ENCODE peak calls at places on chromosome 1, in four cellular contexts. T is Panc1, S is neuronal stem cell, A is K562. C is an unnamed sample.

GRCh38 chr1:236059011-236059410 is 5.9 kb downstream of the NID1 start:
- DNase-seq in T (no peak), A (no peak), S (no peak), C (no peak)

GRCh38 chr1:147215540-147215916 is 9.6 kb downstream of the FMO5 start:
- DNase-seq in T (no peak), S (no peak), A (no peak), C (no peak)

GRCh38 chr1:41387667-41388091 is 26.4 kb downstream of the FOXO6 start:
- DNase-seq in A (no peak), S (peak; percentile 61), T (no peak), C (no peak)

GRCh38 chr1:155181371-155182051 is 7.9 kb downstream of the TRIM46 start:
- DNase-seq in S (no peak), A (no peak), T (no peak), C (no peak)

GRCh38 chr1:205480349-205481278 is 23.9 kb upstream of the CDK18 start:
- DNase-seq in S (no peak), A (no peak), T (no peak), C (no peak)

GRCh38 chr1:244388961-244389360 is 62.7 kb downstream of the ADSS2 start:
- DNase-seq in S (no peak), T (no peak), A (no peak), C (peak; percentile 29)

GRCh38 chr1:99738858-99739465 is 27.5 kb downstream of the FRRS1 start:
- DNase-seq in A (no peak), T (no peak), S (no peak), C (no peak)

GRCh38 chr1:248343451-248343850 is 5.1 kb upstream of the OR14C36 start:
- DNase-seq in T (no peak), A (no peak), S (no peak), C (no peak)

GRCh38 chr1:69122373-69122772 is 445.3 kb upstream of the LRRC7 start:
- DNase-seq in S (no peak), T (no peak), A (no peak), C (no peak)

GRCh38 chr1:236471653-236472052 is 52.1 kb upstream of the LGALS8 start:
- DNase-seq in S (no peak), T (no peak), A (no peak), C (no peak)

GRCh38 chr1:231235526-231235925 is 5.5 kb upstream of the GNPAT start:
- DNase-seq in S (no peak), T (no peak), A (no peak), C (no peak)

GRCh38 chr1:203306970-203307541 is 1.7 kb downstream of the BTG2 start:
- DNase-seq in S (no peak), A (no peak), T (no peak), C (peak; percentile 64)

GRCh38 chr1:22611530-22611947 is 24.9 kb upstream of the C1QA start:
- DNase-seq in S (peak; percentile 80), T (no peak), A (peak; percentile 61), C (peak; percentile 71)

GRCh38 chr1:193019442-193020026 is 39.6 kb downstream of the UCHL5 start:
- DNase-seq in A (peak; percentile 24), S (peak; percentile 4), T (peak; percentile 17), C (peak; percentile 74)

GRCh38 chr1:84271452-84272273 is 29.8 kb upstream of the SAMD13 start:
- DNase-seq in A (no peak), S (no peak), T (no peak), C (peak; percentile 85)

GRCh38 chr1:53957231-53957818 is 11.2 kb downstream of the LRRC42 start:
- DNase-seq in S (no peak), A (peak; percentile 40), T (no peak), C (no peak)

GRCh38 chr1:203306089-203306969 is 1.0 kb downstream of the BTG2 start:
- DNase-seq in T (no peak), A (peak; percentile 86), S (no peak), C (peak; percentile 70)

GRCh38 chr1:29332204-29332603 is 95.9 kb downstream of the PTPRU start:
- DNase-seq in T (no peak), S (peak; percentile 23), A (peak; percentile 65), C (peak; percentile 82)

GRCh38 chr1:43285269-43285986 is at the start of gene C1orf210:
- DNase-seq in T (no peak), S (no peak), A (peak; percentile 63), C (no peak)

GRCh38 chr1:168833352-168833751 is 104.3 kb upstream of the DPT start:
- DNase-seq in S (no peak), T (no peak), A (no peak), C (no peak)

GRCh38 chr1:156926175-156926574 is 5.7 kb downstream of the LRRC71 start:
- DNase-seq in S (no peak), A (peak; percentile 61), T (no peak), C (no peak)

GRCh38 chr1:4396571-4396970 is 257.8 kb upstream of the AJAP1 start:
- DNase-seq in T (no peak), S (no peak), A (no peak), C (no peak)

GRCh38 chr1:4395676-4396075 is 258.7 kb upstream of the AJAP1 start:
- DNase-seq in T (no peak), A (no peak), S (no peak), C (no peak)

GRCh38 chr1:4397196-4397595 is 257.2 kb upstream of the AJAP1 start:
- DNase-seq in T (no peak), S (no peak), A (no peak), C (no peak)

GRCh38 chr1:4394366-4394765 is 260.0 kb upstream of the AJAP1 start:
- DNase-seq in S (no peak), T (no peak), A (no peak), C (no peak)

DNA sequence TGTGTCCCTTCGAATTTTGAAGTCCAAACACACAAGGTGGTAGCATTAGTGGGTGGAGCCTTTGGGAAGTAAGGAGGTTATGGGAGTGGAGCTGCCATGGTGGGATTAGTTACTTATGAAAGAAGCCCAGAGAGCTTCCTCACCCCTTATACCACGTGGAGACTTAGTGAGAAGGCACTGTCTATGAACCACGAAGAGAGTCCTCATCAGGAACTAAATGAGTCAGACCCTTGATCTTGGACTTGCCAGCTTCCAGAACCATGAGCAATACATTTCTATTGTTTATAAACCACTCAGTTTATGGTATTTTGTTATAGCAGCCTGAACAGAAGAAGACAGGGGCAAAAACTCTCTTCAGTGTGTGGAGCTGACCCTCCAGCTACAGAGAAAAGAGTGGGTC is 259.3 kb upstream of the AJAP1 start:
- DNase-seq in T (no peak), A (no peak), S (no peak), C (no peak)
- H3K9me3 ChIP-seq in T (peaks cover 2% of the 10 kb centered on the region), A (peaks cover 1% of the 10 kb centered on the region), S (peaks cover 2% of the 10 kb centered on the region), C (peaks cover 6% of the 10 kb centered on the region)

DNA sequence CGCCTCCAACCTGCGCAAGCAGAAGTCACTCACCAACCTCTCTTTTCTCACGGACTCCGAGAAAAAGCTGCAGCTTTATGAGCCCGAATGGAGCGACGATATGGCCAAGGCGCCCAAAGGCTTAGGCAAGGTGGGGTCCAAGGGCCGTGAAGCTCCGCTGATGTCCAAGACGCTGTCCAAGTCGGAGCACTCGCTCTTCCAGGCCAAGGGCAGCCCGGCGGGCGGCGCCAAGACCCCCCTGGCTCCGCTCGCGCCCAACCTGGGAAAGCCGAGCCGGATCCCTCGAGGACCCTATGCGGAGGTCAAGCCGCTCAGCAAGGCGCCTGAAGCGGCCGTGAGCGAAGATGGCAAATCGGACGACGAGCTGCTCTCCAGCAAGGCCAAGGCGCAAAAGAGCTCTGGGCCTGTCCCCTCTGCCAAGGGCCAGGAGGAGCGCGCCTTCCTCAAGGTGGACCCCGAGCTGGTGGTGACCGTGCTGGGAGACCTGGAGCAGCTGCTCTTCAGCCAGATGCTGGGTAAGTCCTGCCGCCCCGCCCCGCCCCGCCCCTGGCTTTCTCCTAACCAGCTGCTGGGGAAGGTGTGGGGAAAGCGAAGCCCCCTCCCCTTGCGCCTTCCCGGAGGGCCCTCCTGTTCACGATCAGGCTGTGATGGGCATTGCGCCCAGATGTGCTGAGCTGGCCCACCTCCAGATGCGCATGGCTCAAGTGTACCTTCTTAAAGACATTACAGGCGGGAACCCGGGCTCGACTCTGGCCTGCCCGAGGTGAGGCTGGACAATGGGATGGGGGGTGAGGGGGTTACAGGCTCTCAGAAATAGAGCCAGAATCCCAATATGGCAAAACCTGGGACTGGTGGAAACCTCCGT is 110.2 kb downstream of the NAV1 start:
- DNase-seq in A (peak; percentile 42), T (no peak), S (peak; percentile 29), C (no peak)
- H3K4me3 ChIP-seq in A (peak overlapping the region; percentile 42), T (peak overlapping the region; percentile 52), S (peak overlapping the region; percentile 77), C (no peak overlapping the region)

GRCh38 chr1:30379684-30380624 is 343.4 kb downstream of the MATN1 start:
- DNase-seq in A (peak; percentile 85), S (peak; percentile 75), T (peak; percentile 63), C (peak; percentile 91)

GRCh38 chr1:30377230-30378022 is 346.0 kb downstream of the MATN1 start:
- DNase-seq in S (no peak), T (no peak), A (no peak), C (no peak)

GRCh38 chr1:30378023-30378596 is 345.3 kb downstream of the MATN1 start:
- DNase-seq in S (no peak), A (no peak), T (no peak), C (no peak)

GRCh38 chr1:30380625-30380984 is 342.8 kb downstream of the MATN1 start:
- DNase-seq in A (no peak), T (no peak), S (no peak), C (no peak)

DNA sequence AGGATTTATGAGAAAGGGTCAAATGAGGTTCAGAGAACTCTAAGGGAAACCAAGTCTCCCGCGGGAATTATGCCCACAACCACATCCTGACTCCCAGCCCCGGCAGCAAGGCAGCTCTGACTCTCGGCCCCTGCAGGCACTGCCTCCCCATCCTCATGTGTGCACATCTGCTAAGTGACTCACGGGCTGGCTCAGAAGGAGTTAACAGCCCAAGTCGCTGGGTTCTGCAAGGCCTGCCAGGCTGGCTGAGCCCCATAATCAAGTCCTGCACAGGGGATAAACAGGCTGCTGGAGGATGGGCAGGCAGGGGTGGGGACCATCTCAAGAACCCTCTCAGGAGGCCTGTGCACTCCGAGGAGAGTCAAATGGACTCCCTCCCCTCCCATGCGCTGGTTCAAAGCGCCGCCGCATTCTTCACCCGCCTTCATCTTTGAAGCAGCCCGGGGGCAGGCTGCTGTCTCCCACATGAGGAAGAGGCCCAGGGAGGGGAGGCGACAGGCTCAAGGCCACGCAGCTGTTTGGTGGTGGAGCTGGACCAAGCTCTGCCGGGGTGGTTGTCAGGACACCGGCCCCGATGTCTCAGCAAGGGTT is 344.3 kb downstream of the MATN1 start:
- DNase-seq in A (no peak), S (no peak), T (no peak), C (no peak)
- H3K9me3 ChIP-seq in A (no peaks in the 10 kb centered on the region), S (no peaks in the 10 kb centered on the region), T (no peaks in the 10 kb centered on the region), C (no peaks in the 10 kb centered on the region)

DNA sequence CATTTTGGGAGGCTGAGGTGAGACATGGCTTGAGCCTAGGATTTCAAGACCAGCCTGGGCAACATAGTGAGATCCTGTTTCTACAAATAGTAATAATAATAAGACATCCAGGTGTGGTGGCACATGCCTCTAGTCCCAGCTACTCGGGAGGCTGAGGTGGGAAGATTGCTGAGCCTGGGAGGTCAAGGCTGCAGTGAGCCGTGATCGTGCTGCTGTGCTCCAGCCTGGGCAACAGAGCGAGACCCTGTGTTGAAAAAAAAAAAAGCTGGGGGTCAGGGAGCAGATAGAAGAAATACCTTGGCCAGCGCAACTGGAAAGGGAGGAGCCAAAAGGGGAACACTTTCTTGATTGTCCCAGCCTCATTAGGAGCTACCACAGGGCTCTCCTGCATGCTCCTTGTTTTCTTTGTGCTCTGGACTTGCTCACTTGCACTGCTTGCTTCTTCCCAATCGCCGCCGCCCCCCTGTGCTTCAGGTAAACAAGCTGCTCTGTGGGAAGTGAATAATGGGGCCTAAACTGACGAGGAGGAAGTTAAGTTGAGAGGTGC is 31.1 kb downstream of the PBX1 start:
- DNase-seq in S (no peak), A (no peak), T (no peak), C (no peak)
- H3K4me3 ChIP-seq in S (no peak overlapping the region), A (no peak overlapping the region), T (no peak overlapping the region), C (no peak overlapping the region)

C was measured in Karpas-422.